ENCODE peak calls at places on chromosomes 1 and 21, in eight cellular contexts. O is heart right ventricle, X is right atrium auricular region, G is esophagus muscularis mucosa, I is SJSA1, P is psoas muscle, D is Karpas-422, T is thyroid gland. U is an unnamed sample.

GRCh38 chr1:169933999-169934725 is 40.5 kb upstream of the SCYL3 start:
- DNase-seq in O (no peak), X (no peak), G (no peak), I (peak; percentile 5), P (no peak), D (no peak), T (no peak), U (no peak)

GRCh38 chr21:41879190-41879998 is at the start of gene PRDM15:
- DNase-seq in O (peak; percentile 86), X (peak; percentile 81), G (no peak), I (peak; percentile 77), P (peak; percentile 90), D (peak; percentile 92), T (peak; percentile 82), U (peak; percentile 94)

GRCh38 chr1:180176965-180177364 is 22.3 kb downstream of the QSOX1 start:
- DNase-seq in O (no peak), X (no peak), G (no peak), I (no peak), P (no peak), D (no peak), T (no peak), U (no peak)

GRCh38 chr1:23558140-23558871 is 995 bp downstream of the ID3 start:
- DNase-seq in O (peak; percentile 78), X (no peak), G (no peak), I (peak; percentile 87), P (peak; percentile 66), D (no peak), T (peak; percentile 82), U (peak; percentile 92)

GRCh38 chr1:199264911-199265310 is 626.1 kb downstream of the PTPRC start:
- DNase-seq in O (no peak), X (no peak), G (no peak), I (no peak), P (no peak), D (no peak), T (no peak), U (no peak)

GRCh38 chr21:14900058-14900457 is 164.7 kb downstream of the NRIP1 start:
- DNase-seq in O (no peak), X (no peak), G (no peak), I (no peak), P (no peak), D (no peak), T (no peak), U (no peak)

GRCh38 chr1:39105841-39106765 is 80.0 kb downstream of the NDUFS5 start:
- DNase-seq in O (peak; percentile 59), X (no peak), G (no peak), I (peak; percentile 74), P (peak; percentile 56), D (no peak), T (peak; percentile 74), U (peak; percentile 63)

GRCh38 chr1:177172331-177172730 is 1.6 kb downstream of the BRINP2 start:
- DNase-seq in O (no peak), X (no peak), G (no peak), I (no peak), P (no peak), D (no peak), T (no peak), U (no peak)

GRCh38 chr1:221292652-221293051 is 413.4 kb downstream of the HLX start:
- DNase-seq in O (no peak), X (no peak), G (no peak), I (no peak), P (no peak), D (no peak), T (no peak), U (no peak)

GRCh38 chr1:22976127-22976460 is 3.4 kb upstream of the LACTBL1 start:
- DNase-seq in O (no peak), X (no peak), G (no peak), I (no peak), P (no peak), D (peak; percentile 35), T (no peak), U (no peak)

GRCh38 chr1:110102081-110102480 is 10.2 kb upstream of the UBL4B start:
- DNase-seq in O (no peak), X (no peak), G (no peak), I (no peak), P (no peak), D (peak; percentile 47), T (no peak), U (no peak)

GRCh38 chr1:234659538-234659937 is 49.6 kb upstream of the IRF2BP2 start:
- DNase-seq in O (no peak), X (no peak), G (peak; percentile 47), I (peak; percentile 75), P (peak; percentile 32), D (no peak), T (no peak), U (no peak)

DNA sequence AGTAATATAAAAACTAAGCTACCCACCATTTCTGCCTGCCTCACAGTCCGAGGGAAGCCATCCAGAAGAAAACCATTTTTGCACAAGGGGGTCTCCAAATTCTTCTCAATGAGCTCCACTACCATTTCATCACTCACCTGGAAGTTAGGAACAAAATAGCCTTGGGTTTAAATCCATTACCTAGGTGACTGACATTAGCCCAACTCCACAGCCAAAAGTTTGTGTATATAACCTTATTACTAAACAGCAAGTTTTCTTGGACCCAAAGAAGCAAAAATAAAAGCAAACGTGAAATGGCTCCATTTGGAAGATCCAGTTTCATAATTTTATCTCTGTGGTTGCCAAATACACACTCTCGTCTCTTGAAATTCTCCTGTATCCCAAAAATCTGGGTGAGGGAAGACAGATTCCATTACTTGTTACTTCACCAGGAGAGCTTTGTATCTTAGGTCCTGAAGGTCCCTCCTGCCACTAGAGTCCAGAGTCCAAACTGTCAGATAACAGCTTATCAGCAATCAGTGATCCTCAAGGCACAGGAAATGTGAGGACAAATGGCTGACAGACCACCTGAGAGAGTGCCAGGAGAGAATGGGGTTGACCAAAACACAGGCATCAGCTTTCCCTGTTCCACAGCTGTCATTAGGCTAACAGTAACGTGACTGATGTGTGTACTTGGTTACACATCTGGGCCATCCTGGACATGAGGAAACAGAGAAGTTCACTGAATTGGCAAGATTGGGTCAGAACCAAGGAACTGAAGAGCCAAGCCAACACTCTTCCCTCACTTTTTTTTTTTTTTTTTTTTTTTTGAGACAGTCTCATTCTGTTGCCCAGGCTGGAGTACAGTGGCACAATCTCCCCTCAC is 14.9 kb downstream of the AK2 start:
- DNase-seq in O (no peak), X (no peak), G (no peak), I (no peak), P (no peak), D (no peak), T (no peak), U (no peak)
- H3K4me1 ChIP-seq in O (no peaks in the 10 kb centered on the region), X (peaks cover 3% of the 10 kb centered on the region), G (no peaks in the 10 kb centered on the region), I (no peaks in the 10 kb centered on the region), P (peaks cover 42% of the 10 kb centered on the region), D (peaks cover 13% of the 10 kb centered on the region), T (peaks cover 11% of the 10 kb centered on the region), U (peaks cover 2% of the 10 kb centered on the region)

GRCh38 chr1:41730806-41731205 is 187.9 kb downstream of the HIVEP3 start:
- DNase-seq in O (no peak), X (no peak), G (no peak), I (no peak), P (no peak), D (no peak), T (no peak), U (no peak)

GRCh38 chr1:41724248-41724647 is 194.5 kb downstream of the HIVEP3 start:
- DNase-seq in O (no peak), X (no peak), G (no peak), I (no peak), P (no peak), D (no peak), T (no peak), U (no peak)

GRCh38 chr1:41726899-41727748 is 191.6 kb downstream of the HIVEP3 start:
- DNase-seq in O (peak; percentile 69), X (peak; percentile 78), G (no peak), I (no peak), P (peak; percentile 62), D (peak; percentile 95), T (peak; percentile 16), U (peak; percentile 87)

GRCh38 chr1:41728403-41729202 is 190.1 kb downstream of the HIVEP3 start:
- DNase-seq in O (no peak), X (no peak), G (no peak), I (no peak), P (no peak), D (peak; percentile 93), T (no peak), U (peak; percentile 50)

GRCh38 chr1:41727749-41728115 is 191.0 kb downstream of the HIVEP3 start:
- DNase-seq in O (no peak), X (no peak), G (no peak), I (no peak), P (no peak), D (no peak), T (no peak), U (no peak)
- H3K4me3 ChIP-seq in O (no peak overlapping the region), X (no peak overlapping the region), G (no peak overlapping the region), I (no peak overlapping the region), P (no peak overlapping the region), D (peak overlapping the region; percentile 51), T (no peak overlapping the region), U (no peak overlapping the region)

GRCh38 chr1:42239041-42239440 is 74.5 kb upstream of the GUCA2A start:
- DNase-seq in O (no peak), X (no peak), G (no peak), I (no peak), P (no peak), D (no peak), T (no peak), U (no peak)
- H3K9me3 ChIP-seq in O (peaks cover 34% of the 10 kb centered on the region), X (no peaks in the 10 kb centered on the region), G (no peaks in the 10 kb centered on the region), I (peaks cover 8% of the 10 kb centered on the region), P (peaks cover 13% of the 10 kb centered on the region), D (peaks cover 30% of the 10 kb centered on the region), T (no peaks in the 10 kb centered on the region), U (no peaks in the 10 kb centered on the region)

GRCh38 chr1:62385923-62386322 is 50.9 kb upstream of the USP1 start:
- DNase-seq in O (no peak), X (no peak), G (no peak), I (no peak), P (no peak), D (no peak), T (no peak), U (no peak)

GRCh38 chr1:62384276-62385005 is 52.4 kb upstream of the USP1 start:
- DNase-seq in O (no peak), X (no peak), G (no peak), I (peak; percentile 72), P (no peak), D (no peak), T (peak; percentile 68), U (no peak)

GRCh38 chr1:62386351-62387121 is 50.3 kb upstream of the USP1 start:
- DNase-seq in O (no peak), X (no peak), G (no peak), I (no peak), P (no peak), D (no peak), T (no peak), U (no peak)

GRCh38 chr1:62382581-62382980 is 54.3 kb upstream of the USP1 start:
- DNase-seq in O (no peak), X (no peak), G (no peak), I (no peak), P (no peak), D (no peak), T (no peak), U (no peak)

DNA sequence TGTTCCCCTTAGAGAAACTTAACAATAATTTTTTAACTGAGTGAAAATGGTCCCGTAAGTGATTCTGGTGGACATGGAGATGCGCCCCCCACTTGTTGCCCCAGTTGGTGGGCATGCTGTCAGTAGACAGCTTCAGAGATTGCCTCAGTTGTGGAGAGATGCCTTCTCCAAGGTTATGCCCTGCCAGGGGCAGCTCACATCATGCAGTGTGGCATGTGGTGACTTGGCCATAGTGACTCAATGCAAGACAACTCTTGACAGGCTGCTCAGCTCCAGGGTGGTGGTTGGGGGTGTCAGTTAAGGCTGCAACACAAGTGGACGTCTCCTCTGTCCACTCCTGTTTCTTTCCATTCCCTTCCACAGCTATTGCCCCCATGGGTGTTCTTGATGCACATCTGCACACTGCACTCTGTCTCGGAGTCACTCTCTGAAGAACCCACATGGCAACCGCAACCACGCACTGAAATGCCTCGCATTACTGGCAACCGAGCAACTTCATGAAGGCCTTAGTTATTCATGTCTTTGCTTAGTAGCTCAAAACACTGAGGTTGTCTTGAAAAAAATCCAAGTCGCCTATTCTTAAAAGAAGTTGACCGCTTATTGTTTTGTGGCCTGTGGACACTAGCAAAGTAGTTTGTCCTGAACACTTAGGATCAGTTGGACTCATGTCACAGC is 54.9 kb upstream of the USP1 start:
- DNase-seq in O (no peak), X (no peak), G (peak; percentile 80), I (peak; percentile 5), P (no peak), D (no peak), T (no peak), U (no peak)
- H3K4me1 ChIP-seq in O (no peaks in the 10 kb centered on the region), X (no peaks in the 10 kb centered on the region), G (peaks cover 5% of the 10 kb centered on the region), I (peaks cover 34% of the 10 kb centered on the region), P (no peaks in the 10 kb centered on the region), D (no peaks in the 10 kb centered on the region), T (peaks cover 8% of the 10 kb centered on the region), U (no peaks in the 10 kb centered on the region)